ENCODE peak calls at places on chromosome 2, in five cellular contexts. B, U, D, T and R are unnamed samples.

GRCh38 chr2:107694667-107695066 is 132.0 kb upstream of the RGPD4 start:
- DNase-seq in U (no peak), B (no peak), D (no peak), T (no peak), R (no peak)

GRCh38 chr2:12045864-12046291 is 299.4 kb downstream of the LPIN1 start:
- DNase-seq in T (no peak), D (no peak), B (no peak), U (no peak), R (no peak)

GRCh38 chr2:238121511-238122286 is 16.8 kb upstream of the KLHL30 start:
- DNase-seq in U (no peak), B (no peak), D (no peak), T (no peak), R (no peak)

GRCh38 chr2:102735431-102736130 is 26.2 kb upstream of the TMEM182 start:
- DNase-seq in T (no peak), U (peak), D (no peak), B (no peak), R (no peak)

GRCh38 chr2:158557752-158558151 is 101.0 kb downstream of the PKP4 start:
- DNase-seq in T (no peak), B (no peak), D (no peak), U (no peak), R (no peak)

GRCh38 chr2:105545731-105546622 is 147.1 kb upstream of the FHL2 start:
- DNase-seq in U (peak), B (peak), T (peak), D (no peak), R (no peak)

GRCh38 chr2:101820519-101820918 is 123.0 kb downstream of the MAP4K4 start:
- DNase-seq in T (no peak), U (no peak), B (no peak), D (peak), R (no peak)

GRCh38 chr2:28463211-28463610 is 32.6 kb upstream of the PLB1 start:
- DNase-seq in U (no peak), D (no peak), B (no peak), T (no peak), R (no peak)

GRCh38 chr2:200750323-200750910 is 61.3 kb upstream of the BZW1 start:
- DNase-seq in U (no peak), T (no peak), D (no peak), B (no peak), R (no peak)

GRCh38 chr2:237695201-237695780 is 67.9 kb downstream of the LRRFIP1 start:
- DNase-seq in T (no peak), D (peak), B (peak), U (no peak), R (no peak)

GRCh38 chr2:3605013-3605961 is 10.4 kb downstream of the COLEC11 start:
- DNase-seq in T (no peak), D (no peak), U (no peak), B (no peak), R (no peak)

GRCh38 chr2:51290725-51291124 is 258.8 kb upstream of the NRXN1 start:
- DNase-seq in U (no peak), D (no peak), T (no peak), B (no peak), R (no peak)

GRCh38 chr2:98771771-98772521 is 41.0 kb upstream of the MGAT4A start:
- DNase-seq in T (no peak), B (peak), D (no peak), U (no peak), R (no peak)

GRCh38 chr2:213316001-213316735 is 31.9 kb downstream of the SPAG16 start:
- DNase-seq in T (no peak), D (no peak), U (no peak), B (peak), R (no peak)

GRCh38 chr2:69538872-69539548 is 101.8 kb upstream of the NFU1 start:
- DNase-seq in T (no peak), D (no peak), B (no peak), U (no peak), R (no peak)

GRCh38 chr2:197827618-197828017 is 23.2 kb downstream of the PLCL1 start:
- DNase-seq in T (no peak), B (no peak), D (no peak), U (no peak), R (no peak)

GRCh38 chr2:128548461-128548891 is 229.8 kb upstream of the HS6ST1 start:
- DNase-seq in U (no peak), T (no peak), B (no peak), D (no peak), R (no peak)

GRCh38 chr2:53174539-53174938 is 593.1 kb upstream of the CHAC2 start:
- DNase-seq in U (no peak), D (no peak), T (no peak), B (no peak), R (no peak)

GRCh38 chr2:177106212-177106611 is 106.4 kb upstream of the HNRNPA3 start:
- DNase-seq in U (no peak), T (no peak), B (no peak), D (no peak), R (no peak)

GRCh38 chr2:109136542-109136941 is 7.5 kb downstream of the SH3RF3 start:
- DNase-seq in U (no peak), B (no peak), D (no peak), T (no peak), R (no peak)

GRCh38 chr2:109135572-109136185 is 6.7 kb downstream of the SH3RF3 start:
- DNase-seq in U (no peak), B (peak), D (no peak), T (no peak), R (no peak)

GRCh38 chr2:109133746-109134145 is 4.7 kb downstream of the SH3RF3 start:
- DNase-seq in T (no peak), D (no peak), B (no peak), U (no peak), R (no peak)

GRCh38 chr2:109132626-109133025 is 3.6 kb downstream of the SH3RF3 start:
- DNase-seq in T (no peak), D (no peak), B (no peak), U (no peak), R (no peak)

GRCh38 chr2:109134741-109135571 is 6.0 kb downstream of the SH3RF3 start:
- DNase-seq in U (no peak), B (no peak), T (no peak), D (no peak), R (no peak)
- TF ChIP-seq CTCF in U (no peak), B (no peak), T (no peak), D (no peak), R (no peak)

DNA sequence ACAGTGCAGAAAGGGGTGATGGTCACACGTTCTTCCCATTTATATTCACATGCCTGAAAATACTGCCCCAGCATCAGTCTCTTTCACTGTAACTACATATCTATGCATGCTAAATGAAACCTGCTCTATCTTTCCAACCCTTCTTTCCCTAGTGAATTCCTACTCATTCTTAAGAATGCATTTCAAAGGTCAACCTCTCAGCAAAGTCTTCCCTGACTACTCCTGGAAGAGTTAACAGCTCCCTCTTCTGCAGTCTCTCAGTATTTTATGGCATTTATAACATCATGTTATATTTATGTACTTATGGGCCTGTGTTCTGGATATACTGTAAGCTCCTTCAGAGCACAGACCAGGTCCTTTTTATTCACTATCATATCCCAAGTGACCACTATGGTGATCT is 71.7 kb upstream of the GALNT5 start:
- DNase-seq in B (no peak), D (no peak), U (no peak), T (no peak), R (no peak)
- TF ChIP-seq CTCF in B (no peak), D (peak), U (no peak), T (no peak), R (no peak)

DNA sequence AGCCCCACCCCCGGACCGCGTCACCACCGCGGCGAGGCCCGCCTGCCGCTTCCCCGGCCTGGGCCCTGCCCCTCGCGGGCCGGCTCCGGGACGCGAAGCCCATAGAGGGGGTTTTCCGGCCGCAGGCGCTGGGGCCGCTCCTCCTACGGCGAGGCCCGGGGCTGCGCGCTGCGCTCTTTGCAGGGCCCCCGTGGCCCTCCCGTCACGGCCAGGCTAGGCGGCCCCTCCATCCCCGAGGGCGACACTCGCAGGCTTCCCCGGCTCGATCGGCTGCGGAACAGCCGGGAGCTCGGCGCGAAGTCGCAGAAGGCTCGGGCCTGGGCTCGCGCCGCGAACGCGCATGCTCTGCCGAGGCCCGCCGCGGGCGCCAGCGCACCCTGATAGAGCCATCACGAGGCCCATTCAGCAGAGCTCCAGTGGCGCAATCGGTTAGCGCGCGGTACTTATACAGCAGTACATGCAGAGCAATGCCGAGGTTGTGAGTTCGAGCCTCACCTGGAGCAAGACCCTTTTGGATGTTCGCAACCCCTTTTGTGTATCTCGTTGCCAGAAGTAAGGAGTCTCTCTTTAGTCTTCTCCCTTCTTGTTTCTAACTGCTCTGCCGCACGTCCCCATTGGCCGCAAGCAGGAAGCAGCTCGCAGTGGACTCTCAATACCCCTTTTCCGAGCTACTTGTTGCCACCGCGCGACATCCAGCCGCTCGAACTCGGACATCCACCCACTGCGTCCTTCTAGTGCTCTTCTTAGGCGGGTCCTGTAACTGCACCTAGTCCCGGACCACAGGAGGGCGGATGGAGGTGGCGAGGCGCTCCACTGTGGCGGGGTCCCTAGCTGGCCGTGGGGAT is 18.0 kb upstream of the HAAO start:
- DNase-seq in B (peak), D (peak), U (peak), T (peak), R (peak)
- TF ChIP-seq CTCF in B (no peak), D (no peak), U (peak), T (no peak), R (no peak)

DNA sequence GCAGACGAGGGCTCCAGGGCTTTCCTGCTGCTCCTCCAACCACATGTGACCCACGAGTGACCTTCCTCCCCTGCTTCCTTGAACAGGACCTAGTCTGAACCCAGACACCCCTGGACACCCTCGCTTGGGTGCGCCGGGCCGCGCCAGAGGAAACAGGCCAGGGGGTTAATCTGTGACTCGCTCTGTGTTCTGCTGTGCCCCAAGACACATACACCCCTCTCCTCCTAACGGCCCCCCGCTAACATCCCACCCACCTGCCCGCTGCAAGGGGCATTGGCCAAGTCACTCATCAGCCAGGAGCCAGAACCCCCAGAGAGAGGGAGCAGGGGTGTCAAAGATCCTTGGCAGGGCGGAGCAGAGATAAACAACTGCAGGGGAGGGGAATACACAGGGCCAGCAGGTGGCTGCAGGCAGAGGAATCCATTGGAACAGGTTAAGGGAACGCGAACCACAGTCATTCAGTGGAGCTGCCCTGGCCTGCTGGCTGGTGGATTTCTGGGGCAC is 38.1 kb downstream of the TNS1 start:
- DNase-seq in U (no peak), T (no peak), B (no peak), D (no peak), R (peak)
- TF ChIP-seq CTCF in U (no peak), T (no peak), B (no peak), D (peak), R (no peak)

GRCh38 chr2:126879348-126880261 is 19.1 kb upstream of the TEX51 start:
- DNase-seq in U (no peak), D (no peak), T (no peak), B (no peak), R (no peak)
- TF ChIP-seq CTCF in U (no peak), D (no peak), T (no peak), B (no peak), R (no peak)